ENCODE peak calls at places on chromosomes 13 and 19, in nine cellular contexts. A is lung, R is neural crest cell, O is HCT116, V is activated B cell treated with CpG ODN at 0.5 μM for 24 hours, G is upper lobe of left lung, F is tibial nerve, U is endothelial cell, T is AG10803. I is an unnamed sample.

GRCh38 chr19:23410155-23410554 is 14.9 kb upstream of the ZNF91 start:
- DNase-seq in O (no peak), G (no peak), F (no peak), U (no peak), A (no peak), T (no peak), R (no peak), V (no peak), I (no peak)

GRCh38 chr19:36110487-36111199 is at the start of gene OVOL3:
- DNase-seq in G (no peak), R (no peak), V (no peak), F (no peak), U (no peak), T (no peak), A (no peak), O (no peak), I (no peak)

GRCh38 chr19:35151273-35152065 is 3.1 kb upstream of the FXYD5 start:
- DNase-seq in O (no peak), G (no peak), U (no peak), F (no peak), A (no peak), R (no peak), V (no peak), T (no peak), I (no peak)

GRCh38 chr19:33904681-33905080 is 108.0 kb downstream of the KCTD15 start:
- DNase-seq in G (no peak), V (no peak), R (no peak), T (no peak), U (peak; percentile 60), F (no peak), A (no peak), O (no peak), I (no peak)

GRCh38 chr13:72648513-72649065 is 78.8 kb downstream of the MZT1 start:
- DNase-seq in R (no peak), G (no peak), T (no peak), O (peak; percentile 1), V (no peak), A (no peak), U (no peak), F (no peak), I (no peak)

GRCh38 chr13:108962652-108963051 is 333.2 kb downstream of the MYO16 start:
- DNase-seq in U (no peak), A (no peak), F (no peak), R (no peak), O (no peak), V (no peak), G (no peak), T (no peak), I (no peak)

GRCh38 chr13:102707465-102707864 is 12.6 kb upstream of the METTL21C start:
- DNase-seq in O (no peak), F (no peak), T (peak; percentile 96), R (no peak), A (no peak), G (no peak), U (no peak), V (no peak), I (no peak)

GRCh38 chr19:19152668-19153384 is 14.5 kb upstream of the TMEM161A start:
- DNase-seq in G (no peak), A (no peak), T (no peak), U (no peak), O (no peak), V (no peak), F (no peak), R (no peak), I (no peak)

GRCh38 chr19:42115705-42116104 is 16.5 kb downstream of the POU2F2 start:
- DNase-seq in V (no peak), T (no peak), U (no peak), G (no peak), A (no peak), R (no peak), O (no peak), F (no peak), I (no peak)

GRCh38 chr19:42117076-42117475 is 15.2 kb downstream of the POU2F2 start:
- DNase-seq in T (no peak), O (no peak), F (no peak), R (no peak), G (no peak), A (no peak), U (no peak), V (no peak), I (no peak)

GRCh38 chr19:42115219-42115618 is 17.0 kb downstream of the POU2F2 start:
- DNase-seq in U (no peak), G (no peak), A (no peak), O (no peak), R (no peak), T (peak; percentile 35), F (no peak), V (no peak), I (no peak)

GRCh38 chr19:42114412-42114811 is 17.8 kb downstream of the POU2F2 start:
- DNase-seq in V (peak; percentile 64), T (no peak), U (no peak), G (no peak), R (no peak), O (no peak), A (no peak), F (no peak), I (peak; percentile 85)

DNA sequence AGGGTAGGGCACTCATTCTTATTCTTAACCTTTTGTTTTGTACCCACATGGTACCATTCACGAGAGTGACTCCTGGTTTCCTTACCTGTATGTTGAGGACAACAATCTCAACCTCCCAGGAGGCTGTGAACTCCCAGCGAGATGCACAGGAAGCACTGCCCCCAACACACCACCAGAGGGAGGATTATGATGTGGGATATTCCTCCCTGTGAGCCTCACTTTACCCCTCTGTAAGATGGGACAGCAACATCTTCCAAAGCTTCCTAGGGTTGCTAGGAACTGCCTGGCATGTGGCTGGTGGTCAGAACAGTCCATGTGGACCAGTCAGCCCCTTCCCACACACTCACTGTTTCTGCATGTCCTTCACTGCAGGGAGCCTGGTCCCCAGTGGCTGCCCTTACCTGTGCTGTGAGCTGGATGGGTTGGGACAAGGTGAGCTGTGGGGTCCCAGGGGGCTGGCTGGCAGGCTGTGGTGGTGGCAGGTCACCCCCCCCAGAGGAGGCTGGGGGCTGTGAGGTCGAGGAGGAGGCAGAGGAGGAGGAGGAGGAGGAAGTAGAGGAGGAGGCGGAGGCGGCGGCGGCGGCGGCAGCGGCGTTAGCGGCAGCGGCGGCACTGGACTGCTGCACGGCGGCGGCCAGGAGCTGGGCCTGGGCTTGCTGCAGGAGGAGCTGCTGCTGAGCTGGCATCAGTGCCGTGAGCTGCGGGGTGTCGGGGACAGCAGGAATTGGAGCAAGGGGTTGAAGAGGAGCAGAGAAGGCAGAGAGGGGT is 15.8 kb downstream of the POU2F2 start:
- DNase-seq in A (no peak), U (no peak), R (no peak), G (no peak), V (no peak), F (no peak), T (no peak), O (no peak), I (no peak)
- TF ChIP-seq CTCF in A (no peak), U (no peak), R (no peak), G (no peak), V (no peak), F (no peak), T (no peak), O (peak; percentile 41), I (peak; percentile 39)

DNA sequence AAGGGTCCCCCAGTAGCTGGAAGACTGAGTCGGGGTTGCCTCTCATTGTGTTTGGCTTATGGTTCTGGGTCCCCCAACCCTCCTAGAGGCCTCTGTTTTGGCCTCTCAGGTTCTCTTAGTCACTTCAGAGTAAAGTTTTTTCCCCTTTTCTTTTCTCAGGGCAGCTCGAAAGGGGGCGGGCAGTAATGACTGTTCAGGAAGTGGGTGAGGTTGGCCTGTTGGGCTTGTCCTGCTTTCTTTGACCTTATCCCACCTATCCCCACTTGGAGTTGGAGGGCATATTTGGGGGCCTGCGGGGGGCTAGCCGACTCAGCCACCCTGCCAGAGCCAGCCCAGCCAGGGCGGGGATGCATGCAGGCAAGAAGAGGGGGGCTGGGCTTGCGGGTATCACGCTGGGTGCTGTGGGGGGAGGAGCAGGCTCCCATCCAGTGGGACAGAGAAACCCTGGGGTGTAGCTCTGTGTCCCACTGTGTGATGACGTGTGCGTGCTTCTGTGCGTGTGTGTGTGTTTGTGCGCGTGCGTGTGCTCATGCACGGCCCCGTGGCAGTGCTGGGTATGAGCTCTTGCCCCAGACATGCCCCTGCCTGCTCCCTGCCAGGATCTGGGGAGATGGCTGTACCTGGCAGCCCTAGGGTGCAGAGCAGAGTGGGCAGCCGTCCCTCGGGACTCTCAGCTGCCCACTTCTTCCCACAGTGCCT is 1.4 kb downstream of the CIC start:
- DNase-seq in U (no peak), A (no peak), V (peak; percentile 36), R (no peak), O (no peak), G (peak; percentile 71), T (peak; percentile 91), F (no peak), I (peak; percentile 84)
- TF ChIP-seq CTCF in U (no peak), A (no peak), V (no peak), R (no peak), O (no peak), G (no peak), T (no peak), F (no peak), I (no peak)

DNA sequence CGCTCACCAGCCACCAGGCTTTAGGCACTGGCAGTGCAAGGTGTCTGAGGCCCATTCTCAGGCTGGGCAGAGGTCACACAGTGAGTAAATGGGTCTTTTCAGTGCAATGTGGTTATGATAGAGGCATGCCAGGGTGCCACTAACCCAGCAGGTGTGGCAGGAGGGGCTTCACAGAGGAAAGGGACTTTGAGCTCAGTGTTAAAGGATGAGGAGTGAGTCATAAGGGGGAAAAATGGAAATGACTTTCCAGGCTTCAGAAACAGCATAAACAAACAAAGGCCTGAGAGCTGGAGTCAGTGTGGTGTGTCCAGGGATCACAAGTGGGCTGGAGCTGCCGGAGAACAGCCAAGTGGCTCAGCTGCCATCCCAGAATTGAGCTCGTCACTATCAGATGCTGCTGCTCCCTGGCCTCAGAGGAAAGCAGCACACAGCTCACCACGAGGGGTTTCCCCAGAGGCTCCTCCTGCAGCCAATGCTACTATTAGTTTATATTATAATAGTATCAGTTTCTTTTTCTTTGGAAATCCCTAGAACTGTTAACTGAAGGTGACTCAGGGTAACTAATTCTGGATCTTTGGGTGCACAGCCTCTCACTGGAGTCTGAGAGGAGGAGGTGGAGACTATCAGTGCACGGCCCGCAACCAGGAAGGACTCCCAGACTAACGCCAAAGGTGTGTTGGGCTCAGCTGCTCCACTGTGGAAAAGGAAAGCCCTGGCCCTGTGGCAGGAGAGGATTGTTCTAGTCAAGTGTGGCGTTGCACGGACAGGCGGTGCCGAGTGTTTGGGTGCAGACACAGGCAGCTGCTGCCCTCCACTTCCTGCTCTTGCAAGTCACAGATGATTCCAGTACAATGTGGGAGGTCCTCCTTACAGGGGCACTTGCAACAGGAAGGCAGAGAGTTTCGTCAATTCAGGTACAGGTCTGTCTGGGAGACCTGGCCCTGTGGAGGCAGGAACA is 39.5 kb downstream of the DHRS12 start:
- DNase-seq in V (peak; percentile 36), A (no peak), R (no peak), O (no peak), G (peak; percentile 75), T (peak; percentile 43), U (no peak), F (peak; percentile 81), I (peak; percentile 82)
- TF ChIP-seq CTCF in V (no peak), A (no peak), R (no peak), O (no peak), G (no peak), T (peak; percentile 12), U (no peak), F (no peak), I (no peak)

DNA sequence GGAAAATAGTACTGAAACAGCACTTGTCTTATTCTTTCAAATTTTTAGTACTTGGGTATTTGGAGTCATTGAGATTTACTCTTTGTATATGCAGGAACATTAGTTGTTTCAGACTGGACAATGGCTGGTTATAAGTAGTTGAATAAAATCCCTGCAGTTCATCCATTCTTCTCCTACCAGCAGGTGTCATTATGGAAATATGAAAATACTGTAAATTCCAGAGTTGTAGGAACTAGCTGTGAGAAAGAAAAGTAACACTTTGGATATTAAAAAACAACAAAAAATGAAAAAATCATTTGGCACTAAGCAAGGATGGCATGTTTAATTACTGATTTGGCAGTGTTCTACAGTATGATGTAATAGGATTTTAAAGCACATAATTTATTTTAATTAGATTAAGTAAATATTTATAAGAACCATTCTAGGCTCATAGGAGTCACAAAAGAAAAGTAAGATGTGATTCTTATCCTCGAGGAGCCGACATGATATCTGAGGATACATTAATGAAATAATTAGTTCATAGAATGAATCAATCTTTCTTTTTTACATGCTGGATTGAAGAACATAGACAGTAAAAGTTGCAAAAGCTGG is 155.3 kb downstream of the KCNRG start:
- DNase-seq in U (no peak), F (no peak), O (no peak), A (no peak), R (no peak), G (no peak), V (no peak), T (peak; percentile 41), I (no peak)
- TF ChIP-seq CTCF in U (no peak), F (peak; percentile 23), O (peak; percentile 35), A (no peak), R (no peak), G (no peak), V (no peak), T (peak; percentile 64), I (no peak)